ENCODE peak calls at places on chromosomes 16 and 17, in ten cellular contexts. One of them, this sample, is unnamed.

GRCh38 chr16:30401768-30402425 is 5.5 kb upstream of the ZNF771 start:
- DNase-seq in esophagus muscularis mucosa: no peak
- DNase-seq in esophagus squamous epithelium: no peak
- DNase-seq in PC-3: no peak
- DNase-seq in prostate gland: no peak
- DNase-seq in sigmoid colon: no peak
- DNase-seq in endothelial cell: no peak
- DNase-seq in neural crest cell: no peak
- DNase-seq in dorsolateral prefrontal cortex: no peak
- DNase-seq in HepG2: peak; percentile 97
- DNase-seq in this sample: peak; percentile 39

GRCh38 chr17:79137791-79138190 is 63.2 kb downstream of the ENGASE start:
- DNase-seq in esophagus squamous epithelium: no peak
- DNase-seq in esophagus muscularis mucosa: no peak
- DNase-seq in dorsolateral prefrontal cortex: peak; percentile 85
- DNase-seq in neural crest cell: no peak
- DNase-seq in endothelial cell: no peak
- DNase-seq in prostate gland: no peak
- DNase-seq in sigmoid colon: no peak
- DNase-seq in HepG2: no peak
- DNase-seq in PC-3: no peak
- DNase-seq in this sample: no peak

GRCh38 chr17:36008998-36009665 is 7.8 kb upstream of the CCL15 start:
- DNase-seq in sigmoid colon: no peak
- DNase-seq in HepG2: peak; percentile 48
- DNase-seq in prostate gland: no peak
- DNase-seq in PC-3: peak; percentile 42
- DNase-seq in esophagus muscularis mucosa: no peak
- DNase-seq in neural crest cell: no peak
- DNase-seq in dorsolateral prefrontal cortex: no peak
- DNase-seq in endothelial cell: no peak
- DNase-seq in esophagus squamous epithelium: no peak
- DNase-seq in this sample: no peak

GRCh38 chr17:63930951-63931575 is 1.1 kb downstream of the CD79B start:
- DNase-seq in esophagus squamous epithelium: no peak
- DNase-seq in dorsolateral prefrontal cortex: no peak
- DNase-seq in endothelial cell: peak; percentile 26
- DNase-seq in neural crest cell: no peak
- DNase-seq in PC-3: no peak
- DNase-seq in prostate gland: no peak
- DNase-seq in HepG2: no peak
- DNase-seq in esophagus muscularis mucosa: no peak
- DNase-seq in sigmoid colon: peak; percentile 77
- DNase-seq in this sample: no peak

GRCh38 chr17:22221344-22221743 is 529.0 kb downstream of the KCNJ18 start:
- DNase-seq in PC-3: no peak
- DNase-seq in esophagus squamous epithelium: no peak
- DNase-seq in dorsolateral prefrontal cortex: peak; percentile 19
- DNase-seq in HepG2: no peak
- DNase-seq in endothelial cell: no peak
- DNase-seq in esophagus muscularis mucosa: no peak
- DNase-seq in neural crest cell: no peak
- DNase-seq in prostate gland: no peak
- DNase-seq in sigmoid colon: no peak
- DNase-seq in this sample: no peak

GRCh38 chr17:16950488-16950887 is 21.4 kb downstream of the TNFRSF13B start:
- DNase-seq in esophagus squamous epithelium: no peak
- DNase-seq in endothelial cell: no peak
- DNase-seq in neural crest cell: no peak
- DNase-seq in PC-3: no peak
- DNase-seq in HepG2: no peak
- DNase-seq in prostate gland: no peak
- DNase-seq in esophagus muscularis mucosa: no peak
- DNase-seq in sigmoid colon: peak; percentile 40
- DNase-seq in dorsolateral prefrontal cortex: no peak
- DNase-seq in this sample: no peak

GRCh38 chr17:55334285-55334684 is 69.5 kb downstream of the HLF start:
- DNase-seq in endothelial cell: no peak
- DNase-seq in PC-3: no peak
- DNase-seq in neural crest cell: no peak
- DNase-seq in esophagus muscularis mucosa: no peak
- DNase-seq in HepG2: no peak
- DNase-seq in dorsolateral prefrontal cortex: no peak
- DNase-seq in prostate gland: no peak
- DNase-seq in esophagus squamous epithelium: no peak
- DNase-seq in sigmoid colon: no peak
- DNase-seq in this sample: no peak

GRCh38 chr16:19717781-19718623 is at the start of the genes IQCK and KNOP1:
- DNase-seq in esophagus squamous epithelium: peak; percentile 23
- DNase-seq in esophagus muscularis mucosa: peak; percentile 97
- DNase-seq in PC-3: peak; percentile 77
- DNase-seq in neural crest cell: peak; percentile 80
- DNase-seq in dorsolateral prefrontal cortex: peak; percentile 92
- DNase-seq in sigmoid colon: peak; percentile 96
- DNase-seq in prostate gland: peak; percentile 84
- DNase-seq in HepG2: peak; percentile 92
- DNase-seq in endothelial cell: peak; percentile 88
- DNase-seq in this sample: peak; percentile 88

GRCh38 chr16:68590201-68590994 is 51.3 kb downstream of the ZFP90 start:
- DNase-seq in sigmoid colon: no peak
- DNase-seq in esophagus muscularis mucosa: no peak
- DNase-seq in HepG2: peak; percentile 60
- DNase-seq in PC-3: peak; percentile 67
- DNase-seq in neural crest cell: peak; percentile 83
- DNase-seq in prostate gland: peak; percentile 63
- DNase-seq in endothelial cell: peak; percentile 85
- DNase-seq in dorsolateral prefrontal cortex: peak; percentile 51
- DNase-seq in esophagus squamous epithelium: no peak
- DNase-seq in this sample: peak; percentile 74

GRCh38 chr16:68596266-68596665 is 48.8 kb upstream of the CDH3 start:
- DNase-seq in HepG2: no peak
- DNase-seq in dorsolateral prefrontal cortex: no peak
- DNase-seq in neural crest cell: no peak
- DNase-seq in esophagus squamous epithelium: no peak
- DNase-seq in PC-3: no peak
- DNase-seq in sigmoid colon: no peak
- DNase-seq in endothelial cell: no peak
- DNase-seq in prostate gland: no peak
- DNase-seq in esophagus muscularis mucosa: no peak
- DNase-seq in this sample: no peak

DNA sequence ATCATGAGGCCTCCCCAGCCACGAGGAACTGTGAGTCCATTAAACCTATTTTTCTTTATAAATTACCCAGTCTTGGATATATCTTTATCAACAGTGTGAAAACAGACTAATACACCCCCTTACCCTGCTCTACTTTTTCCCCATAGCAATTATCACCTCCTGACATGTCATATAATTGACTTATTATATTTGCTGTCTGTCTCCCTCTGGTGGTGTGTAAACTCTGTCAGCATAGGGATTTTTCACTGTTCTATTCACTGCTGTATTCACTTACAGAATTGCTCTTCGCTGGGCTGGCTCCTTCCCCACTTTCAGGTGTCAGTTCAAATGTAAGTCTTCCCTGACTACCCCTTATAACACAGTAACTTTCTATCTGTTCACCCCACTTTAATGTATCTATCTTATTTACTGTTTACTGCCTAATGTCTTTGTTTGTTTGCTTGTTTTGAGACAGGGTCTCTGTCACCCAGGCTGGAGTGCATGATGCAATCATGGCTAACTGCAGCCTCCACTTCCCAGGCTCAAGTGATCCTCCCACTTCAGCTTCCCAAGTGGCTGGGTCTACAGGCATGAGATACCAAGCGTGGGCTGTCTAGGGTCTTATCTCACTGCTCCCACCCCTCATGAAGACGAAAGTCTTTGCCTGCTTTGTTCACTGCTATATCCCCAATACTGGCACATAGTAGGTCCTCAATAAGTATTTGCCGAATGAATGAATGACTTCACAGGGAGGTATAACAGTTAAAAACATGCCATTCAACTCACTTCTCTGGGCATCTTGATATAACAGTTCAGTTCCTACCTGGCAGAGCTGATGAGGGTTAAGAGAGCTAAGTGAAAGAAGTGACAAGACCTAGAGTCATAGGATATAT is 52.4 kb upstream of the CDH3 start:
- DNase-seq in neural crest cell: no peak
- DNase-seq in PC-3: peak; percentile 26
- DNase-seq in dorsolateral prefrontal cortex: no peak
- DNase-seq in prostate gland: no peak
- DNase-seq in esophagus muscularis mucosa: no peak
- DNase-seq in HepG2: peak; percentile 21
- DNase-seq in esophagus squamous epithelium: no peak
- DNase-seq in sigmoid colon: no peak
- DNase-seq in endothelial cell: no peak
- DNase-seq in this sample: no peak
- TF ChIP-seq CTCF in neural crest cell: peak; percentile 51
- TF ChIP-seq CTCF in PC-3: peak; percentile 52
- TF ChIP-seq CTCF in dorsolateral prefrontal cortex: no peak
- TF ChIP-seq CTCF in prostate gland: no peak
- TF ChIP-seq CTCF in esophagus muscularis mucosa: no peak
- TF ChIP-seq CTCF in HepG2: peak; percentile 24
- TF ChIP-seq CTCF in esophagus squamous epithelium: peak; percentile 35
- TF ChIP-seq CTCF in sigmoid colon: no peak
- TF ChIP-seq CTCF in endothelial cell: no peak
- TF ChIP-seq CTCF in this sample: peak; percentile 36

GRCh38 chr17:50201226-50201854 is at the start of gene COL1A1:
- DNase-seq in dorsolateral prefrontal cortex: no peak
- DNase-seq in neural crest cell: no peak
- DNase-seq in prostate gland: no peak
- DNase-seq in esophagus muscularis mucosa: no peak
- DNase-seq in sigmoid colon: peak; percentile 97
- DNase-seq in esophagus squamous epithelium: no peak
- DNase-seq in PC-3: no peak
- DNase-seq in endothelial cell: no peak
- DNase-seq in HepG2: no peak
- DNase-seq in this sample: peak; percentile 67
- TF ChIP-seq CTCF in dorsolateral prefrontal cortex: no peak
- TF ChIP-seq CTCF in neural crest cell: no peak
- TF ChIP-seq CTCF in prostate gland: no peak
- TF ChIP-seq CTCF in esophagus muscularis mucosa: no peak
- TF ChIP-seq CTCF in sigmoid colon: no peak
- TF ChIP-seq CTCF in esophagus squamous epithelium: no peak
- TF ChIP-seq CTCF in PC-3: no peak
- TF ChIP-seq CTCF in endothelial cell: no peak
- TF ChIP-seq CTCF in HepG2: no peak
- TF ChIP-seq CTCF in this sample: no peak

DNA sequence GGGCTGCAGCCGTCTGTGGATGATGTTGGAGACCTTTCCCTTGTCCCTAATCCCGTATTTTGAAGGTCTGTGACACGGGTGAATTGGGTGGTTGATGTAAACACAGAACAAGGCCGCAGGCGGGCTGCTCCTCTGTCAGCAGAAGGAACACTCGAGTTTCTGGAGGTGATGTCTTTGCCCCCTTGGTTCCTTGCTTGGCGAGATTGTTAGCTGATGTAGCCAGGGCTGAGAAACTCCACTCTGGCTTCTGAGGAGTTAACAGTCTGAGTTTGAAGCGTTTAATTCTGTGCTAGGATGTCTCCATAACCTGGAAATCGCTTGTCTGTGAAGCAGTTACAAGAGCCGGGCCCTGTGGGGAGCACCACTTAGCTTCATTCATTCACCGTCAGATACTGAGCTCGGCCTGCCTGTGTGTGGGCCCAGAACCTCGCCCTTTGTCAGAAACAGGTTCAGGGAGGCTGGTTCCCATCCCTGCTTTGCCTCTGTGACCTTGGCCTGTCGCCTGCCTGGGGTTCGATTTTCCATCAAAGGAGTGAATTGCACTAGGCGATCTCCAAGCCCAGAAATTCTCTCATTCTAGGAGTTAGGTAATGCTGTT is 1.3 kb downstream of the MAPK8IP3 start:
- DNase-seq in dorsolateral prefrontal cortex: no peak
- DNase-seq in neural crest cell: no peak
- DNase-seq in endothelial cell: no peak
- DNase-seq in esophagus squamous epithelium: no peak
- DNase-seq in sigmoid colon: no peak
- DNase-seq in PC-3: peak; percentile 28
- DNase-seq in esophagus muscularis mucosa: no peak
- DNase-seq in HepG2: peak; percentile 41
- DNase-seq in prostate gland: no peak
- DNase-seq in this sample: no peak
- TF ChIP-seq CTCF in dorsolateral prefrontal cortex: no peak
- TF ChIP-seq CTCF in neural crest cell: no peak
- TF ChIP-seq CTCF in endothelial cell: no peak
- TF ChIP-seq CTCF in esophagus squamous epithelium: no peak
- TF ChIP-seq CTCF in sigmoid colon: no peak
- TF ChIP-seq CTCF in PC-3: no peak
- TF ChIP-seq CTCF in esophagus muscularis mucosa: no peak
- TF ChIP-seq CTCF in HepG2: peak; percentile 8
- TF ChIP-seq CTCF in prostate gland: no peak
- TF ChIP-seq CTCF in this sample: no peak

GRCh38 chr16:2466667-2467300 is 4.3 kb upstream of the NTN3 start:
- DNase-seq in esophagus muscularis mucosa: no peak
- DNase-seq in HepG2: no peak
- DNase-seq in dorsolateral prefrontal cortex: no peak
- DNase-seq in neural crest cell: no peak
- DNase-seq in sigmoid colon: peak; percentile 63
- DNase-seq in endothelial cell: no peak
- DNase-seq in prostate gland: no peak
- DNase-seq in esophagus squamous epithelium: no peak
- DNase-seq in PC-3: no peak
- DNase-seq in this sample: no peak

GRCh38 chr16:2468142-2468724 is 2.9 kb upstream of the NTN3 start:
- DNase-seq in dorsolateral prefrontal cortex: no peak
- DNase-seq in prostate gland: peak; percentile 56
- DNase-seq in neural crest cell: no peak
- DNase-seq in PC-3: peak; percentile 31
- DNase-seq in esophagus squamous epithelium: no peak
- DNase-seq in sigmoid colon: no peak
- DNase-seq in HepG2: no peak
- DNase-seq in endothelial cell: no peak
- DNase-seq in esophagus muscularis mucosa: no peak
- DNase-seq in this sample: peak; percentile 30

GRCh38 chr16:2464333-2464732 is 4.4 kb downstream of the TEDC2 start:
- DNase-seq in HepG2: no peak
- DNase-seq in esophagus muscularis mucosa: no peak
- DNase-seq in prostate gland: no peak
- DNase-seq in PC-3: no peak
- DNase-seq in neural crest cell: no peak
- DNase-seq in sigmoid colon: no peak
- DNase-seq in esophagus squamous epithelium: no peak
- DNase-seq in dorsolateral prefrontal cortex: no peak
- DNase-seq in endothelial cell: no peak
- DNase-seq in this sample: no peak

GRCh38 chr16:2467301-2468141 is 3.6 kb upstream of the NTN3 start:
- DNase-seq in esophagus squamous epithelium: no peak
- DNase-seq in endothelial cell: peak; percentile 32
- DNase-seq in esophagus muscularis mucosa: no peak
- DNase-seq in prostate gland: peak; percentile 61
- DNase-seq in sigmoid colon: peak; percentile 96
- DNase-seq in dorsolateral prefrontal cortex: peak; percentile 88
- DNase-seq in HepG2: no peak
- DNase-seq in PC-3: peak; percentile 59
- DNase-seq in neural crest cell: peak; percentile 48
- DNase-seq in this sample: peak; percentile 75

DNA sequence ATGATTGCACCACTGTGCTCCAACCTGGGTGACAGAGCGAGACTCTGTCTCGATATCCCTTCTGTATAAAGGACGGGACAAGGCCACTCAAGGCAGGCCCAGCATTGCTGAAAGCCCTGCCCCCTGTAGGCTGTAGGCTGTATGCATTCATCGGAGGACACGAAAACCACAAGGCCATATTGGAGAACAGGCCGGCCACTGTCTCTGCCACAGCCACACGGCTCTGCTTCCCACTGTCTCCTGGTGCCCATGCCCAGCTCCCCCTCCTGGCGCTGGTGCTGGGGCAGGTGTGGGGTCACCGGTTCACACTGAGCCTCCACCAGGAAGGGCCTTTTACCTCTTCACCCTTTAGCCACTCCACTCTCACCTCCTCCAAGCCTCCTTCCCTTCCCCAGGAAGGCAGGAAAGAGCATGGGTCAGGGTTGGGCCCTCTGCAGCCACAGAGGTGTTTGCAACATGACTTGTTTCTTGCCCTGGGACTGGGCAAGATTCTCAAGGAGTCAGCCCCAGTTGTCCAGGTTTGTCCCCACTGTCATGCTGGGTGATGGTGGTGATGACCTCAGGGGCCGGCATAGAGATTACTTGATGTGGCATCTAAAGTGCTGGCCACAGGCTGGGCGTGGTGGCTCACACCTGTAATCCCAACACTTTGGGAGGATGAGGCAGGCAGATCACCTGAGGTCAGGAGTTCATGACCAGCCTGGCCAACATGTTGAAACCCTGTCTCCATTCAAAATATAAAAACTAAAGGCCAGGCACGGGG is 5.3 kb upstream of the NTN3 start:
- DNase-seq in sigmoid colon: no peak
- DNase-seq in neural crest cell: no peak
- DNase-seq in endothelial cell: no peak
- DNase-seq in HepG2: no peak
- DNase-seq in esophagus squamous epithelium: no peak
- DNase-seq in esophagus muscularis mucosa: no peak
- DNase-seq in prostate gland: no peak
- DNase-seq in dorsolateral prefrontal cortex: no peak
- DNase-seq in PC-3: peak; percentile 4
- DNase-seq in this sample: no peak
- TF ChIP-seq CTCF in sigmoid colon: no peak
- TF ChIP-seq CTCF in neural crest cell: peak; percentile 45
- TF ChIP-seq CTCF in endothelial cell: peak; percentile 27
- TF ChIP-seq CTCF in HepG2: peak; percentile 46
- TF ChIP-seq CTCF in esophagus squamous epithelium: no peak
- TF ChIP-seq CTCF in esophagus muscularis mucosa: no peak
- TF ChIP-seq CTCF in prostate gland: no peak
- TF ChIP-seq CTCF in dorsolateral prefrontal cortex: no peak
- TF ChIP-seq CTCF in PC-3: no peak
- TF ChIP-seq CTCF in this sample: no peak